ENCODE peak calls at places on chromosomes 2 and 18, in seven cellular contexts. P, M, I, O, J, S and L are unnamed samples.

GRCh38 chr2:195779491-195779890 is 122.5 kb downstream of the SLC39A10 start:
- DNase-seq in O (no peak), P (no peak), J (no peak), I (no peak), S (peak; percentile 46), M (no peak), L (no peak)

GRCh38 chr2:207153266-207153990 is 12.3 kb downstream of the KLF7 start:
- DNase-seq in M (no peak), O (no peak), J (peak; percentile 29), I (no peak), S (no peak), P (no peak), L (no peak)

GRCh38 chr2:193584522-193584938 is 1389.8 kb upstream of the TMEFF2 start:
- DNase-seq in M (peak; percentile 21), I (peak; percentile 46), J (peak; percentile 52), P (peak; percentile 37), S (peak; percentile 11), O (peak; percentile 1), L (no peak)

GRCh38 chr2:109185801-109186570 is 57.0 kb downstream of the SH3RF3 start:
- DNase-seq in O (no peak), S (no peak), P (peak; percentile 81), J (peak; percentile 62), I (peak; percentile 89), M (no peak), L (no peak)

GRCh38 chr2:199186226-199186864 is 271.4 kb downstream of the SATB2 start:
- DNase-seq in P (no peak), I (no peak), M (no peak), O (no peak), S (no peak), J (no peak), L (no peak)

GRCh38 chr2:21422724-21423522 is 299.2 kb downstream of the TDRD15 start:
- DNase-seq in S (no peak), O (no peak), P (no peak), I (no peak), M (no peak), J (no peak), L (no peak)

GRCh38 chr2:216553093-216553478 is 54.4 kb downstream of the RPL37A start:
- DNase-seq in S (peak; percentile 71), I (no peak), M (no peak), P (peak; percentile 66), O (no peak), J (peak; percentile 42), L (no peak)

GRCh38 chr2:119756837-119757236 is 2.9 kb upstream of the PTPN4 start:
- DNase-seq in O (no peak), M (no peak), I (peak; percentile 86), P (peak; percentile 94), J (peak; percentile 92), S (peak; percentile 78), L (no peak)

GRCh38 chr18:77061291-77061945 is 71.2 kb downstream of the MBP start:
- DNase-seq in J (peak; percentile 75), P (peak; percentile 46), M (no peak), O (no peak), I (peak; percentile 38), S (peak; percentile 64), L (no peak)

GRCh38 chr2:143878131-143878530 is 641.8 kb downstream of the ZEB2 start:
- DNase-seq in P (no peak), S (no peak), I (no peak), O (no peak), M (no peak), J (no peak), L (no peak)

GRCh38 chr2:198309673-198310280 is 505.4 kb downstream of the PLCL1 start:
- DNase-seq in M (peak; percentile 72), O (peak; percentile 68), I (peak; percentile 68), S (peak; percentile 54), J (peak; percentile 52), P (peak; percentile 16), L (no peak)

GRCh38 chr2:203438528-203438927 is 96.6 kb downstream of the RAPH1 start:
- DNase-seq in P (no peak), O (no peak), I (no peak), M (no peak), J (no peak), S (no peak), L (no peak)

GRCh38 chr2:159089543-159089942 is 121.1 kb downstream of the TANC1 start:
- DNase-seq in M (no peak), S (no peak), O (no peak), P (no peak), I (no peak), J (no peak), L (no peak)

GRCh38 chr2:8857709-8858108 is 20.3 kb upstream of the KIDINS220 start:
- DNase-seq in O (no peak), M (no peak), P (no peak), I (no peak), S (peak; percentile 35), J (no peak), L (no peak)

GRCh38 chr2:160085662-160086061 is 23.2 kb upstream of the PLA2R1 start:
- DNase-seq in I (no peak), O (no peak), J (no peak), M (no peak), S (no peak), P (no peak), L (no peak)

DNA sequence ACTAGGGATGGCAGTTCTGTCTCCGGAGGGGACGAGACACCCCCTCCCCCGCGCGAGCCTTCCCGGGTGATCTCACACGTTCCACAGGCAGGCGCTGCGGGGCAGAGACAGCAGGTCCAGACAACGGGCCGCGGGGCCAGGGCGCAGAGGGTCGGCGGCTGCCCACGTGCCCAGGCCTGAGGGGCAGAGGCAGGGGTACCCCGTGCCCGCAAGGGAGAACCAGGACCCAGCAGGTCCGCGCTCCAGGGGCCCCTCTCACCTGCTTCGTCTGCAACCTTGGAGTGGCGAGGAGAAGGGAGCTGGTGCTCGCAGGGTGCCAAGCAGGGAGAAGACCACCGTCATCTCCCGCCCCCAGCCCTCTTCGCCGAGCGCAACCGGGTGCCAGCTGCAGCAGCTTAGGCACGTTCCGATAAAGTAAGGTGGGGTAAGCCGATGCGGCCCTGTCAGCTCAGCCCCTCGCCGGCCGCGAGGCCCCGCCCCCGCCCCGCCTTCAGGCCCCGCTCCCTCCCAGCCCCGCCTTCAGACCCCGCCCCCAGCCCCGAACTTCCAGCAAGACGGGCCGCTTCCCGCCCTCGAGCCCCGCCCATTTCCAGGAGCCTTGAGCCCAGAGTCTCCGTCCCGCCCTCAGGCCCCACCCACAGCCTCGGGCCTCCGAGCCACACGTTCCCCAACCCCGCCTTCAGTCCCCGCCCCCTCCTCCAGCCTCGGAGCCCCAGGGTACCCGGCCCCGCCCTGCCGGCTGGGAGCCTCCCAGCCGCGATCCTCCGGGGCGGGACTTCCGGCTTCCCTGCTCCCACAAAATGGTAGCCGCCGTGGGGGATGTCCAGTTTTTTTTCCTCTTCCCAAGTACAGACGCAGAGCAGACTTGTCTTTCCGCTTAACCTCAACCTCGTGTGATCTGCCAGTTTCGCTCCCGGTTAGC is at the start of gene GPR155:
- DNase-seq in S (peak; percentile 99), O (peak; percentile 92), P (peak; percentile 97), M (peak; percentile 98), I (peak; percentile 96), J (peak; percentile 99), L (peak; percentile 95)
- TF ChIP-seq CTCF in S (no peak), O (no peak), P (no peak), M (no peak), I (no peak), J (no peak), L (no peak)

DNA sequence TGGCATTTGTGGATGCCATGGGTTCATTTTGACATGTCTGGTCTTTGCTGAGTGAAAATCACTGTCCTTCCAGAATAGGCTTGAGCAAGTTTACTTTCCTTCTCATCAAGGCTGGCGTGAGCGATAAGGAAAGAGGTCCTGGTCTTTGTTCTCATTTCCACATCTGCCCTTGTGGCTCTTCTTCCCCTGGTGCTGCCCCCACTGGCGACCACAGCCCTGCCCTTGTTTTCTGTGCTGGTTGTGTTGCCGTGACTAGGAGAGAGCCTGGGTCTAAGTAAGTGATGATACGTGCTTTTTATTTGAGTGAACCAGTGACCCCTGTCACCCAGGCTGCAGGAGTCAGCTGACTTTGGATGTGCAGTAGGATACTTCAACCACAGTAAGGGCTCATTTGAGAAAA is 441.7 kb downstream of the RNF144A start:
- DNase-seq in O (no peak), I (no peak), J (no peak), M (no peak), S (no peak), P (no peak), L (no peak)
- TF ChIP-seq CTCF in O (no peak), I (no peak), J (no peak), M (no peak), S (no peak), P (no peak), L (no peak)

DNA sequence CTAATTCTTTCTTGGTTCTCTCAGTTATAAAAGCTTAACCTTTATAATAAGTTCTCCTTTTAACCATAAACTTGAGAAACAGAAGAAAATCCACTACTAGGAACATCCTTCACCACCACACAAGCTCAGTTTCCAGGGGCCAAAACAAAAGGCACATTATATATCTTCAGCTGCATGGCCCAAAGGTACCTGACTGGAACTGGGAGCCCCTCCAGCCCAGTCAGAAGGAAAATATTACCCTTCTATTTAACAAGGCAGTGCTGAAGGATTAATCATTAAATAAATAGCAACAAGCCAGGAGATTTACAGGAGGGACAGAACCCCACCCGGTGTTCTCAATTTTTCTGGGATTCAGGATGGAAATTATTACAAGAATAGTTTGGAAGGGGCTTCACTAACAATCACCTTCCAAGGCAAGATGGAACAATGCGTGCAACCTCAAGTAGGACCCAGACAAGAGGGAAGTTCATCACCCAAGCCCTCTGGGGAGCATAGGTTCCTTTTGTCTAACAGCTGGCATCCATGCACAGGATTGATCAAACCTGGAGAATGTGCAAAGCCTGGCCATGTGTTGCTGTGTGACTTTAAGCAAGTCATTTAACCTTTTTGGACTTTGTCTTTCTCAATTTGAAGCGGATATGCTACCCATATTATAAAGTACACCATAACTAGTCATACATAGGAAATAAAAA is 159.6 kb upstream of the SETBP1 start:
- DNase-seq in O (no peak), S (no peak), M (no peak), P (peak; percentile 75), J (peak; percentile 62), I (peak; percentile 32), L (no peak)
- TF ChIP-seq CTCF in O (no peak), S (no peak), M (no peak), P (no peak), J (no peak), I (no peak), L (no peak)

DNA sequence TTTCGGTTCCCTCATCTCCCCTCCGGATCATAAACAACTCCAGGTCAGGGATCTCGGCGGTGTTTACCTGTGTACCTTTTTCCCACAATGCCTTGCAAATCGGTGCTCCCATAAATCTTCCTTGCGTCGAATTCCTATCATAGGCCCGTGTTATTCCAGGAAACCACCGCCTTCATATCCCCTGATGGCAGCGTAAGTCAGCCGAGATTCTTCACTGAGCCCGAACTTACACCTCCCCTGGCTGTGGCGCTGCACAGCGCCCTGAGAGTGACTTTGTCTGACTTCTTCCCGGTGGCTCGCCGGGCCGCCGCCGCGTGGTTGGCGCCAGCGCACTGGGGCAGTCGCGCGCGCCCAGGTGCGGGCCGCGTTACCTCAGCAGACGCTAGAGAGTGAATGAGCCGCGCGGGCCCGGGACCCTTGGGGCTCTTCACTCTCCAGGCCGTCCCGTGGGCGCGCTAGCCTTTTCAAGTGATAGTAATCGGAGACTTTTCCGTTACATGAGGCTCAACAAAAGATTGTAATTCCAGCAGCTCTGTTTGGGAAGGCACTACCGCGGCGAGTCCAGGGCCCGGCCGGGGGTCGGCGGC is 101.6 kb downstream of the SPTBN1 start:
- DNase-seq in O (peak; percentile 62), J (peak; percentile 50), S (no peak), I (peak; percentile 42), P (peak; percentile 62), M (peak; percentile 55), L (no peak)
- TF ChIP-seq CTCF in O (peak; percentile 20), J (peak; percentile 19), S (peak; percentile 22), I (no peak), P (no peak), M (no peak), L (no peak)